ENCODE peak calls at places on chromosomes 2 and 18, in eight cellular contexts. P, U, S, H, F, D, Q and G are unnamed samples.

GRCh38 chr2:222393733-222394267 is 30.5 kb upstream of the SGPP2 start:
- DNase-seq in P (no peak), U (no peak), S (no peak), H (no peak), F (no peak), D (no peak), Q (no peak), G (no peak)

GRCh38 chr2:6011871-6012380 is 319.7 kb downstream of the SOX11 start:
- DNase-seq in P (no peak), U (no peak), S (no peak), H (no peak), F (no peak), D (no peak), Q (no peak), G (no peak)

GRCh38 chr18:3040881-3041280 is 27.9 kb upstream of the LPIN2 start:
- DNase-seq in P (no peak), U (no peak), S (no peak), H (no peak), F (no peak), D (no peak), Q (no peak), G (no peak)

GRCh38 chr18:75358928-75359327 is 68.6 kb downstream of the SMIM21 start:
- DNase-seq in P (no peak), U (no peak), S (no peak), H (no peak), F (no peak), D (no peak), Q (no peak), G (no peak)

GRCh38 chr2:218849721-218850120 is 9.9 kb upstream of the WNT6 start:
- DNase-seq in P (no peak), U (no peak), S (no peak), H (no peak), F (no peak), D (no peak), Q (no peak), G (no peak)

GRCh38 chr2:49241991-49242390 is 87.7 kb upstream of the FSHR start:
- DNase-seq in P (no peak), U (no peak), S (no peak), H (peak), F (no peak), D (no peak), Q (no peak), G (no peak)

GRCh38 chr2:11389048-11389413 is 44.6 kb upstream of the ROCK2 start:
- DNase-seq in P (no peak), U (no peak), S (no peak), H (no peak), F (no peak), D (no peak), Q (no peak), G (no peak)

GRCh38 chr2:188280811-188281222 is 10.9 kb upstream of the GULP1 start:
- DNase-seq in P (no peak), U (no peak), S (no peak), H (no peak), F (no peak), D (no peak), Q (no peak), G (no peak)

GRCh38 chr2:189798312-189799029 is 14.2 kb downstream of the PMS1 start:
- DNase-seq in P (no peak), U (no peak), S (no peak), H (peak), F (no peak), D (no peak), Q (no peak), G (no peak)

GRCh38 chr2:152452256-152452973 is 117.4 kb downstream of the FMNL2 start:
- DNase-seq in P (no peak), U (no peak), S (no peak), H (no peak), F (no peak), D (no peak), Q (no peak), G (no peak)

GRCh38 chr18:12324991-12325725 is 17.1 kb downstream of the TUBB6 start:
- DNase-seq in P (no peak), U (no peak), S (no peak), H (no peak), F (no peak), D (no peak), Q (no peak), G (no peak)

GRCh38 chr2:30113617-30114293 is 33.1 kb upstream of the YPEL5 start:
- DNase-seq in P (no peak), U (no peak), S (no peak), H (peak), F (no peak), D (no peak), Q (no peak), G (no peak)

GRCh38 chr2:218260742-218261423 is at the start of gene GPBAR1:
- DNase-seq in P (no peak), U (no peak), S (peak), H (no peak), F (no peak), D (peak), Q (no peak), G (peak)

GRCh38 chr2:145842002-145842401 is 1322.1 kb upstream of the ZEB2 start:
- DNase-seq in P (no peak), U (no peak), S (no peak), H (no peak), F (no peak), D (no peak), Q (no peak), G (no peak)

GRCh38 chr2:51717318-51717717 is 685.4 kb upstream of the NRXN1 start:
- DNase-seq in P (no peak), U (no peak), S (no peak), H (peak), F (no peak), D (no peak), Q (no peak), G (no peak)

GRCh38 chr18:46732201-46732600 is 24.7 kb downstream of the ST8SIA5 start:
- DNase-seq in P (no peak), U (no peak), S (peak), H (peak), F (no peak), D (no peak), Q (no peak), G (no peak)

GRCh38 chr2:70779911-70780580 is 10.4 kb downstream of the FIGLA start:
- DNase-seq in P (no peak), U (no peak), S (no peak), H (peak), F (no peak), D (no peak), Q (no peak), G (no peak)

GRCh38 chr2:185526156-185526555 is 212.4 kb upstream of the FSIP2 start:
- DNase-seq in P (no peak), U (no peak), S (no peak), H (no peak), F (no peak), D (no peak), Q (no peak), G (no peak)

GRCh38 chr18:60794802-60795201 is 422.2 kb upstream of the MC4R start:
- DNase-seq in P (no peak), U (no peak), S (no peak), H (no peak), F (no peak), D (no peak), Q (no peak), G (no peak)

GRCh38 chr2:106885981-106886915 is at the start of gene ST6GAL2:
- DNase-seq in P (no peak), U (no peak), S (no peak), H (peak), F (no peak), D (no peak), Q (no peak), G (peak)

GRCh38 chr18:33611525-33612135 is 33.6 kb downstream of the ASXL3 start:
- DNase-seq in P (no peak), U (no peak), S (no peak), H (no peak), F (no peak), D (no peak), Q (no peak), G (no peak)

GRCh38 chr2:86368181-86368824 is 30.9 kb upstream of the REEP1 start:
- DNase-seq in P (no peak), U (peak), S (peak), H (peak), F (peak), D (no peak), Q (peak), G (peak)

GRCh38 chr2:220786216-220786615 is 785.9 kb downstream of the EPHA4 start:
- DNase-seq in P (no peak), U (no peak), S (no peak), H (no peak), F (no peak), D (no peak), Q (no peak), G (no peak)

GRCh38 chr2:72142743-72143440 is 4.8 kb downstream of the CYP26B1 start:
- DNase-seq in P (no peak), U (peak), S (peak), H (peak), F (no peak), D (peak), Q (no peak), G (peak)

GRCh38 chr2:70515938-70516337 is 37.7 kb downstream of the TGFA start:
- DNase-seq in P (no peak), U (no peak), S (no peak), H (peak), F (no peak), D (no peak), Q (no peak), G (no peak)

GRCh38 chr2:173720310-173720709 is 244.9 kb downstream of the SP3 start:
- DNase-seq in P (no peak), U (no peak), S (no peak), H (peak), F (no peak), D (no peak), Q (no peak), G (no peak)

GRCh38 chr2:222798528-222798927 is 62.3 kb upstream of the ACSL3 start:
- DNase-seq in P (no peak), U (no peak), S (no peak), H (no peak), F (no peak), D (no peak), Q (no peak), G (no peak)